ENCODE peak calls at places on chromosomes 2 and 18, in six cellular contexts. O, Q, Y, V, N and M are unnamed samples.

GRCh38 chr2:206343144-206343543 is 68.7 kb downstream of the ZDBF2 start:
- DNase-seq in V (no peak), O (no peak), N (no peak), Q (no peak), Y (no peak), M (no peak)

GRCh38 chr18:71431171-71431570 is 1113.0 kb downstream of the CBLN2 start:
- DNase-seq in O (no peak), Y (no peak), Q (no peak), N (no peak), V (no peak), M (no peak)

GRCh38 chr18:74198453-74198852 is 50.1 kb downstream of the TIMM21 start:
- DNase-seq in V (no peak), Y (no peak), O (no peak), Q (no peak), N (no peak), M (no peak)

GRCh38 chr18:13220326-13220991 is 1.9 kb downstream of the LDLRAD4 start:
- DNase-seq in N (no peak), O (no peak), Y (no peak), V (no peak), Q (no peak), M (no peak)

GRCh38 chr2:33378551-33379220 is 97.8 kb upstream of the RASGRP3 start:
- DNase-seq in N (no peak), Y (no peak), Q (no peak), O (no peak), V (no peak), M (no peak)

GRCh38 chr2:42385225-42385624 is 24.2 kb upstream of the COX7A2L start:
- DNase-seq in Y (peak), V (no peak), Q (no peak), N (no peak), O (peak), M (peak)

GRCh38 chr2:84701880-84702279 is 179.0 kb downstream of the TRABD2A start:
- DNase-seq in N (peak), Q (no peak), Y (no peak), O (no peak), V (no peak), M (peak)

GRCh38 chr18:46386788-46387187 is 270.2 kb downstream of the LOXHD1 start:
- DNase-seq in Y (no peak), V (no peak), N (no peak), O (no peak), Q (no peak), M (no peak)

GRCh38 chr2:182553483-182553882 is 126.6 kb upstream of the PDE1A start:
- DNase-seq in V (no peak), O (no peak), Y (no peak), Q (no peak), N (no peak), M (no peak)

GRCh38 chr2:237208373-237209045 is 122.8 kb downstream of the COPS8 start:
- DNase-seq in V (no peak), Q (no peak), O (no peak), Y (no peak), N (peak), M (peak)

GRCh38 chr2:159903404-159904126 is 105.6 kb upstream of the CD302 start:
- DNase-seq in V (no peak), O (no peak), Q (no peak), Y (no peak), N (peak), M (no peak)

GRCh38 chr2:10709290-10709939 is 12.0 kb upstream of the ATP6V1C2 start:
- DNase-seq in Y (peak), O (peak), V (no peak), N (no peak), Q (no peak), M (peak)

GRCh38 chr2:236166157-236166780 is 1.9 kb downstream of the GBX2 start:
- DNase-seq in Y (peak), O (peak), V (no peak), Q (no peak), N (no peak), M (no peak)

GRCh38 chr2:7111626-7112025 is 194.4 kb downstream of the RNF144A start:
- DNase-seq in O (no peak), Q (no peak), Y (no peak), V (no peak), N (no peak), M (no peak)

GRCh38 chr2:1060987-1061386 is 110.3 kb downstream of the SNTG2 start:
- DNase-seq in Q (no peak), V (no peak), O (no peak), Y (no peak), N (no peak), M (no peak)

GRCh38 chr18:60018801-60019462 is 119.1 kb downstream of the PMAIP1 start:
- DNase-seq in N (peak), Y (no peak), Q (no peak), V (no peak), O (no peak), M (peak)

GRCh38 chr2:185185044-185185443 is 553.6 kb upstream of the FSIP2 start:
- DNase-seq in V (no peak), N (no peak), Y (no peak), O (no peak), Q (no peak), M (no peak)

GRCh38 chr2:319059-319600 is 31.2 kb upstream of the ALKAL2 start:
- DNase-seq in Y (no peak), V (no peak), O (no peak), N (no peak), Q (no peak), M (no peak)

GRCh38 chr2:148875387-148876051 is 492 bp downstream of the KIF5C start:
- DNase-seq in O (peak), N (no peak), V (no peak), Y (no peak), Q (no peak), M (no peak)

GRCh38 chr2:8551622-8552074 is 130.2 kb upstream of the ID2 start:
- DNase-seq in O (no peak), Y (no peak), N (no peak), Q (no peak), V (no peak), M (no peak)

GRCh38 chr2:53490659-53491058 is 276.9 kb upstream of the CHAC2 start:
- DNase-seq in Q (peak), V (no peak), Y (no peak), O (peak), N (no peak), M (peak)

GRCh38 chr2:25742501-25742900 is 69.1 kb upstream of the DTNB start:
- DNase-seq in Q (no peak), O (no peak), N (no peak), Y (no peak), V (no peak), M (no peak)

GRCh38 chr2:54668711-54669110 is 54.8 kb upstream of the EML6 start:
- DNase-seq in O (no peak), N (no peak), V (no peak), Y (no peak), Q (no peak), M (no peak)

GRCh38 chr2:164840930-164841718 is 499 bp downstream of the COBLL1 start:
- DNase-seq in V (peak), Q (peak), Y (peak), O (peak), N (peak), M (peak)

GRCh38 chr2:131493199-131494018 is 1.2 kb upstream of the MZT2A start:
- DNase-seq in Q (no peak), O (no peak), Y (no peak), V (no peak), N (no peak), M (no peak)

GRCh38 chr2:169716229-169716886 is 17.3 kb upstream of the KLHL23 start:
- DNase-seq in Q (no peak), V (no peak), O (no peak), Y (no peak), N (peak), M (peak)

GRCh38 chr2:16084274-16084673 is 143.9 kb downstream of the MYCN start:
- DNase-seq in N (no peak), Y (no peak), O (peak), Q (no peak), V (no peak), M (no peak)

GRCh38 chr2:200397785-200398184 is 91.3 kb downstream of the SPATS2L start:
- DNase-seq in V (no peak), Q (no peak), Y (no peak), O (no peak), N (no peak), M (no peak)

GRCh38 chr18:32910694-32911296 is 138.0 kb upstream of the KLHL14 start:
- DNase-seq in O (no peak), V (no peak), N (no peak), Y (no peak), Q (no peak), M (no peak)

GRCh38 chr18:7727381-7728076 is 160.4 kb downstream of the PTPRM start:
- DNase-seq in O (no peak), Y (no peak), Q (no peak), N (no peak), V (no peak), M (no peak)

GRCh38 chr2:197556456-197556855 is 40.6 kb downstream of the MOB4 start:
- DNase-seq in Y (no peak), Q (no peak), N (no peak), O (no peak), V (no peak), M (no peak)

GRCh38 chr18:70390366-70391090 is 101.7 kb downstream of the SOCS6 start:
- DNase-seq in Y (no peak), O (no peak), V (no peak), Q (no peak), N (peak), M (peak)

GRCh38 chr18:65016631-65017371 is 734.0 kb upstream of the CDH7 start:
- DNase-seq in N (no peak), O (no peak), Y (no peak), Q (no peak), V (no peak), M (no peak)

GRCh38 chr2:45777996-45778719 is 126.7 kb downstream of the PRKCE start:
- DNase-seq in O (no peak), N (no peak), V (no peak), Q (no peak), Y (no peak), M (no peak)

GRCh38 chr18:49666045-49666444 is 104.2 kb downstream of the LIPG start:
- DNase-seq in Y (no peak), O (no peak), N (peak), V (no peak), Q (no peak), M (no peak)

GRCh38 chr2:29166237-29166630 is 51.0 kb downstream of the CLIP4 start:
- DNase-seq in O (no peak), Y (no peak), Q (no peak), V (no peak), N (no peak), M (no peak)

GRCh38 chr18:39345321-39345720 is 1779.7 kb upstream of the CELF4 start:
- DNase-seq in V (no peak), Q (no peak), Y (no peak), O (no peak), N (peak), M (peak)